ENCODE peak calls at places on chromosomes 7 and 10, in nine cellular contexts. L is cardiac muscle cell; J is CD8-positive, alpha-beta T cell; F is substantia nigra; V is heart right ventricle; D is AG04450; Y is GM23338; Z is PC-9; K is right lobe of liver. N is an unnamed sample.

GRCh38 chr10:60388709-60389241 is 900 bp downstream of the ANK3 start:
- DNase-seq in J (no peak), D (no peak), L (peak), Y (peak), K (no peak), F (peak), V (no peak), Z (no peak), N (no peak)

GRCh38 chr7:110889363-110889762 is 201.6 kb upstream of the LRRN3 start:
- DNase-seq in K (no peak), D (no peak), J (no peak), Z (no peak), F (no peak), L (no peak), V (no peak), Y (peak), N (no peak)

GRCh38 chr7:157437519-157438061 is 100.8 kb downstream of the DNAJB6 start:
- DNase-seq in F (no peak), Z (no peak), D (no peak), Y (no peak), J (no peak), V (no peak), K (no peak), L (no peak), N (no peak)

GRCh38 chr7:35003679-35004278 is 33.5 kb downstream of the DPY19L1 start:
- DNase-seq in D (peak), V (peak), K (no peak), Y (no peak), L (peak), Z (peak), F (no peak), J (no peak), N (peak)

GRCh38 chr7:46146454-46147255 is 225.6 kb upstream of the IGFBP3 start:
- DNase-seq in F (no peak), V (peak), L (no peak), Y (no peak), J (no peak), Z (no peak), K (no peak), D (no peak), N (peak)

GRCh38 chr7:18961997-18962396 is 155.4 kb downstream of the TWIST1 start:
- DNase-seq in Y (no peak), K (no peak), L (no peak), J (no peak), V (no peak), Z (no peak), D (no peak), F (no peak), N (no peak)

GRCh38 chr7:1611708-1612241 is 41.9 kb upstream of the PSMG3 start:
- DNase-seq in F (peak), V (no peak), Y (no peak), L (no peak), D (peak), Z (peak), J (no peak), K (no peak), N (no peak)

GRCh38 chr7:129083525-129083924 is 28.6 kb upstream of the TNPO3 start:
- DNase-seq in Y (no peak), D (no peak), K (no peak), F (no peak), Z (no peak), V (no peak), J (no peak), L (no peak), N (no peak)

GRCh38 chr7:80830584-80831319 is 88.1 kb downstream of the SEMA3C start:
- DNase-seq in F (no peak), Y (no peak), D (no peak), Z (no peak), L (no peak), K (no peak), V (no peak), J (no peak), N (no peak)

GRCh38 chr10:51911721-51912120 is 212.3 kb upstream of the CSTF2T start:
- DNase-seq in L (no peak), K (no peak), Y (no peak), J (no peak), V (no peak), D (no peak), F (no peak), Z (no peak), N (no peak)

GRCh38 chr7:69597278-69598076 is 798 bp upstream of the AUTS2 start:
- DNase-seq in Z (no peak), D (no peak), Y (peak), V (peak), L (peak), K (peak), F (peak), J (no peak), N (peak)

GRCh38 chr7:80017101-80017500 is 117.5 kb upstream of the GNAI1 start:
- DNase-seq in Y (no peak), Z (no peak), K (no peak), D (no peak), J (no peak), V (no peak), F (no peak), L (no peak), N (no peak)

GRCh38 chr10:88478256-88478655 is 104.9 kb downstream of the RNLS start:
- DNase-seq in J (no peak), Z (no peak), Y (no peak), D (no peak), K (no peak), L (no peak), V (no peak), F (no peak), N (no peak)

GRCh38 chr7:66467887-66468286 is 160.8 kb upstream of the KCTD7 start:
- DNase-seq in F (no peak), Y (no peak), D (no peak), K (no peak), V (no peak), L (no peak), Z (no peak), J (no peak), N (no peak)

GRCh38 chr7:25832926-25833325 is 319.1 kb upstream of the NFE2L3 start:
- DNase-seq in J (no peak), V (no peak), D (no peak), K (no peak), Y (no peak), F (no peak), L (no peak), Z (no peak), N (peak)

GRCh38 chr10:31912289-31912688 is 16.3 kb downstream of the ARHGAP12 start:
- DNase-seq in D (no peak), Z (peak), F (no peak), J (no peak), Y (no peak), V (no peak), K (no peak), L (no peak), N (no peak)

GRCh38 chr10:36534471-36535002 is 590.9 kb upstream of the ANKRD30A start:
- DNase-seq in V (no peak), Y (no peak), K (no peak), L (no peak), Z (peak), J (no peak), D (peak), F (no peak), N (no peak)

GRCh38 chr7:24800667-24801066 is 43.4 kb upstream of the GSDME start:
- DNase-seq in Y (no peak), D (no peak), Z (no peak), L (no peak), F (no peak), V (no peak), K (no peak), J (no peak), N (no peak)

GRCh38 chr7:29196971-29197370 is 2.4 kb downstream of the CHN2 start:
- DNase-seq in D (no peak), J (no peak), F (no peak), Z (no peak), L (no peak), V (no peak), K (no peak), Y (no peak), N (no peak)

GRCh38 chr10:17836917-17837316 is 27.8 kb downstream of the MRC1 start:
- DNase-seq in L (peak), J (no peak), F (no peak), Y (peak), Z (no peak), K (peak), D (peak), V (no peak), N (peak)

GRCh38 chr7:2665359-2665791 is 22.6 kb upstream of the AMZ1 start:
- DNase-seq in D (no peak), L (no peak), V (no peak), J (no peak), Z (no peak), K (no peak), Y (no peak), F (no peak), N (peak)

GRCh38 chr10:130138479-130138866 is 2.3 kb downstream of the GLRX3 start:
- DNase-seq in L (no peak), Y (no peak), Z (peak), V (no peak), K (no peak), J (no peak), D (no peak), F (no peak), N (no peak)

GRCh38 chr10:47261121-47261520 is 38.9 kb upstream of the GDF10 start:
- DNase-seq in Y (no peak), Z (no peak), L (no peak), K (no peak), F (no peak), V (no peak), J (no peak), D (no peak), N (no peak)

GRCh38 chr7:132065973-132066611 is 509.7 kb upstream of the PODXL start:
- DNase-seq in D (no peak), L (no peak), J (no peak), K (no peak), V (no peak), F (no peak), Z (no peak), Y (no peak), N (no peak)

GRCh38 chr10:24444337-24444736 is 235.4 kb downstream of the KIAA1217 start:
- DNase-seq in L (no peak), J (no peak), D (no peak), F (no peak), Y (no peak), V (no peak), Z (peak), K (no peak), N (no peak)

GRCh38 chr10:113562108-113562507 is 9.3 kb downstream of the HABP2 start:
- DNase-seq in Y (no peak), V (no peak), J (no peak), F (no peak), D (no peak), Z (no peak), L (no peak), K (peak), N (no peak)

GRCh38 chr7:86848226-86848625 is 204.5 kb downstream of the GRM3 start:
- DNase-seq in F (no peak), V (no peak), Y (no peak), Z (no peak), K (no peak), D (no peak), J (no peak), L (no peak), N (no peak)

GRCh38 chr10:84225424-84226173 is at the start of gene LRIT2:
- DNase-seq in J (no peak), F (no peak), Y (no peak), L (no peak), V (no peak), D (no peak), Z (no peak), K (no peak), N (no peak)

GRCh38 chr7:121079425-121080169 is 91.1 kb downstream of the CPED1 start:
- DNase-seq in Z (no peak), D (no peak), V (no peak), F (no peak), Y (no peak), K (peak), J (no peak), L (no peak), N (no peak)

GRCh38 chr10:72275351-72276012 is 1.8 kb downstream of the DDIT4 start:
- DNase-seq in Y (peak), L (no peak), V (peak), D (no peak), F (peak), Z (no peak), J (peak), K (peak), N (no peak)

GRCh38 chr7:91892821-91893340 is 12.4 kb upstream of the MTERF1 start:
- DNase-seq in L (no peak), F (no peak), K (no peak), D (no peak), Y (no peak), Z (peak), V (no peak), J (no peak), N (no peak)

GRCh38 chr10:27600915-27601314 is 96.8 kb downstream of the RAB18 start:
- DNase-seq in Z (no peak), D (no peak), Y (no peak), F (no peak), L (peak), J (no peak), K (no peak), V (no peak), N (no peak)

GRCh38 chr7:91182819-91183405 is 81.3 kb upstream of the FZD1 start:
- DNase-seq in D (peak), L (no peak), Y (no peak), K (no peak), Z (no peak), V (no peak), F (no peak), J (no peak), N (no peak)

DNA sequence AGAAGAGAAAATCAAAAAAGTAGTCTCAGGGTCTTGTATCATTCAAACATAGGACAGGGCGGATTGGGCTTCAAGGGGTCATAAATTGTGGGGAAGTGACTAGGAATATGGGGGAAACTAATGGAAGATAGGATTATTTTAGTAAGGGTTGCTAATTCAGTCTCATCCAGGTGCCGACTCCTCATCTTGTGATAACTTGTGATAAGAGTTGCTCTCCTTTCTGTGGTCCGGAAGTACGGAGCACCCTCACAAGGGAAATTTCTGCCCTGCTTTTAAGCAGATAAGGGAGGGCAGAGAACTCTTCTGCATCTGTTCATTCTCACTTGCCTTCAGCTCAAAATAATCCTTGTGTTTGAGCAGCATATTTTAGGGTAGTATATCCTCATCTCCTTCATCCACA is 436.4 kb upstream of the LRGUK start:
- DNase-seq in Z (no peak), F (no peak), Y (no peak), J (no peak), K (no peak), L (peak), V (no peak), D (no peak), N (no peak)
- H3K27ac ChIP-seq in Z (no peak), F (no peak), Y (no peak), J (no peak), K (no peak), L (peak), V (no peak), D (no peak), N (no peak)

GRCh38 chr7:17434841-17435692 is 136.6 kb downstream of the AHR start:
- DNase-seq in F (no peak), L (no peak), D (no peak), J (no peak), K (no peak), Z (no peak), V (no peak), Y (no peak), N (no peak)

GRCh38 chr7:17434191-17434590 is 135.7 kb downstream of the AHR start:
- DNase-seq in L (no peak), Y (no peak), F (no peak), Z (no peak), D (no peak), J (no peak), K (no peak), V (no peak), N (no peak)

GRCh38 chr7:17432793-17433192 is 134.3 kb downstream of the AHR start:
- DNase-seq in D (no peak), Z (no peak), Y (no peak), F (no peak), V (no peak), K (no peak), L (no peak), J (no peak), N (no peak)

GRCh38 chr7:17427924-17428323 is 129.5 kb downstream of the AHR start:
- DNase-seq in V (no peak), Y (no peak), D (no peak), Z (no peak), K (no peak), J (no peak), F (no peak), L (no peak), N (no peak)

GRCh38 chr7:17429579-17429978 is 131.1 kb downstream of the AHR start:
- DNase-seq in K (no peak), D (no peak), Y (no peak), L (no peak), Z (no peak), J (no peak), F (no peak), V (no peak), N (no peak)
- H3K27ac ChIP-seq in K (no peak), D (no peak), Y (no peak), L (no peak), Z (no peak), J (no peak), F (no peak), V (no peak), N (no peak)

DNA sequence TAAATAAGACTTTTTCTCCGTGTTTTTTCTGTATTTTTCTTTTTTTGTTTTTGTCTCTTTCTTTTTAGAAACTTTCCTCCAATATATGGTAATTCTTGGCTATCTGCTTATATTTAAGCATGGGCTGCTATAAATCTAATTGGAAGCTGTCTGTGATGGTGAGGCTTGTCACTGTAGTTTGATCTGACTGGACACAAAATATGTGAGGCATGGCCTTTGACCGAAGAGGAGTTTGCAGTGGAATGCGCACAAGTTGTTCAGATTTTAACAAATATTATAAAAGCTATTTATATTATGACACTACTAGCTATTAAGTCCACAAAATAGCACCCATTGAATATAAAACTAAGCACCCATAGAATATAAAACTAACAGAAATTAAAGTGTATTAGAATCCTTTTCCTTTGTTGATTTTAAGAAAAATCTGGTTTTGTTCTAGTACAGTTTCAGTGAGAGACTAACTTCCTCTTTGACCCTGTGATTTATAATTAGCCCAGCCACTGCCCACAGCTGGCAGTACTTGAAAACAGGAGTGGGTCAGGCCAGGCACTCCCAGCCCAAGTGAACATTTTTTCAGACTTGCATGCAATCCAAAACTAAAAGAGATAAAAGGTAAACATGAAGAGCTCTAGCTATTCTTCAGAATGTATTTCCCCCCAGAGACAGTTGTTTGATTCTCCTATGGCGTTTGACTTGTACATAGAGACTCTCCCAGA is 69.9 kb upstream of the FGL2 start:
- DNase-seq in Y (no peak), K (peak), V (no peak), Z (no peak), D (no peak), F (no peak), L (peak), J (no peak), N (no peak)
- H3K27ac ChIP-seq in Y (no peak), K (peak), V (peak), Z (no peak), D (no peak), F (no peak), L (no peak), J (no peak), N (no peak)

DNA sequence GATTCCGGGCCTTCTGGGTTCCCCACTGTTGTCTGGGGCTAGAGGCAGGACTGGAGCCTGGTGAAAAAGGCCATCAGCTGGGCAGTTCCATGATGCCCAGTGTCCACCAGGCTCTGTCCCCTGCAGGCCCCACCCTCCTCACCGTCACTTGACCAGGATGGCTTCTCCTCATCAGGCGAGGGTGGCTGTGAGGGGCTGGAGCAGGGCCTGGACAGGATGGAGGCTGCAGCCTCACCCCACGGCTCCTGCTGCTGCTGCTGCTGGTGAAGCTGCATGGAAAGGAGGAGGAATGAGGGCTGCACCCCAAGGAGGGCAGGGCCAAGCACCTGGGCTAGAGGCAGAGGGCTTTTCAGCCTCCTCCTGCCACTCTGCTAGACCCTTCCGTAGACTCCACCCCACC is 8.3 kb downstream of the ATG9B start:
- DNase-seq in L (no peak), V (no peak), F (no peak), K (no peak), Z (no peak), Y (no peak), D (no peak), J (no peak), N (no peak)
- H3K27ac ChIP-seq in L (no peak), V (no peak), F (no peak), K (no peak), Z (no peak), Y (no peak), D (no peak), J (no peak), N (no peak)

DNA sequence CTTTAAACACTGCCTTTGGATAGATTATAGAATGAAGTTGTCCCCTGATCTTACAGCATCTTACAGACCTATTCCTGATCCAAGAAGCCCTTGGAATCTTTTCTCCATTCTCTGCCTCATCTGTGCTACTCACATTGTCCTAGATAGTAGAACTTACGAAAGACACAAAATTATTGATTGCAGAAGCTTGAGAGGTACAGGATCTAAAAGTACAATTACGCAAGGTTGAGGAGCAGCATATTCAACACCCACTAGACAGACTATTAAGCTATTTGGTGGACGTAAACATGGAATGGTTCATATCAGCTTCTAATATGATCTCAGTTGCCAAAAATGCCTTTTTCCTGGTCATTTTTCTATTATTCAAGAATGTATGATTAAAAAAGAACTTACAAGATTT is 90.5 kb upstream of the SEM1 start:
- DNase-seq in K (no peak), L (no peak), J (no peak), V (no peak), D (no peak), F (no peak), Z (no peak), Y (no peak), N (no peak)
- H3K27ac ChIP-seq in K (no peak), L (no peak), J (no peak), V (no peak), D (no peak), F (no peak), Z (no peak), Y (no peak), N (no peak)

GRCh38 chr7:44801890-44802289 is 5.4 kb downstream of the PPIA start:
- DNase-seq in L (no peak), Y (no peak), Z (peak), V (no peak), J (no peak), K (no peak), D (no peak), F (no peak), N (no peak)
- H3K27ac ChIP-seq in L (peak), Y (peak), Z (peak), V (no peak), J (no peak), K (no peak), D (peak), F (no peak), N (no peak)